ENCODE peak calls at places on chromosomes 4 and X, in five cellular contexts. Z is uterus, V is Peyer's patch, Q is K562, K is stomach. P is an unnamed sample.

GRCh38 chr4:89657931-89658700 is 178.8 kb downstream of the SNCA start:
- DNase-seq in Z (no peak), V (no peak), Q (no peak), K (no peak), P (no peak)

GRCh38 chr4:7725951-7726350 is 213.7 kb downstream of the AFAP1 start:
- DNase-seq in Z (no peak), V (no peak), Q (no peak), K (no peak), P (no peak)

GRCh38 chrX:111585337-111585736 is 73.9 kb downstream of the SERTM2 start:
- DNase-seq in Z (no peak), V (no peak), Q (no peak), K (no peak), P (no peak)

GRCh38 chr4:176193126-176193525 is 2.3 kb downstream of the SPATA4 start:
- DNase-seq in Z (no peak), V (no peak), Q (no peak), K (no peak), P (no peak)

GRCh38 chr4:172996571-172997216 is 171.9 kb upstream of the GALNT7 start:
- DNase-seq in Z (no peak), V (no peak), Q (peak), K (no peak), P (no peak)

GRCh38 chr4:184404047-184404446 is 70.3 kb downstream of the IRF2 start:
- DNase-seq in Z (no peak), V (no peak), Q (no peak), K (no peak), P (no peak)

GRCh38 chr4:14259926-14260325 is 632.4 kb upstream of the BOD1L1 start:
- DNase-seq in Z (no peak), V (no peak), Q (no peak), K (no peak), P (no peak)

GRCh38 chr4:94613248-94613647 is 144.5 kb upstream of the BMPR1B start:
- DNase-seq in Z (no peak), V (no peak), Q (no peak), K (no peak), P (no peak)

GRCh38 chrX:75229774-75230173 is 44.1 kb upstream of the UPRT start:
- DNase-seq in Z (no peak), V (no peak), Q (no peak), K (no peak), P (no peak)

GRCh38 chr4:10733016-10733415 is 48.4 kb upstream of the CLNK start:
- DNase-seq in Z (no peak), V (no peak), Q (no peak), K (no peak), P (no peak)

GRCh38 chrX:1468250-1468772 is 15.6 kb upstream of the ASMTL start:
- DNase-seq in Z (no peak), V (peak), Q (no peak), K (peak), P (no peak)

GRCh38 chr4:20960291-20960690 is 260.0 kb downstream of the PACRGL start:
- DNase-seq in Z (no peak), V (no peak), Q (no peak), K (no peak), P (no peak)

GRCh38 chr4:101230806-101231426 is 116.4 kb downstream of the PPP3CA start:
- DNase-seq in Z (no peak), V (no peak), Q (no peak), K (no peak), P (no peak)

GRCh38 chr4:108113229-108113628 is 55.5 kb downstream of the LEF1 start:
- DNase-seq in Z (no peak), V (peak), Q (no peak), K (no peak), P (no peak)

GRCh38 chrX:119272882-119273806 is 37.1 kb downstream of the PGRMC1 start:
- DNase-seq in Z (no peak), V (peak), Q (peak), K (peak), P (no peak)

GRCh38 chr4:28082686-28083390 is 1222.2 kb downstream of the STIM2 start:
- DNase-seq in Z (no peak), V (no peak), Q (no peak), K (no peak), P (no peak)

GRCh38 chrX:100447563-100448397 is 37.7 kb upstream of the PCDH19 start:
- DNase-seq in Z (peak), V (peak), Q (peak), K (no peak), P (peak)

GRCh38 chr4:143625632-143626031 is 74.8 kb downstream of the FREM3 start:
- DNase-seq in Z (no peak), V (no peak), Q (no peak), K (no peak), P (no peak)

GRCh38 chrX:19361701-19362100 is 18.0 kb downstream of the PDHA1 start:
- DNase-seq in Z (no peak), V (no peak), Q (no peak), K (no peak), P (no peak)

GRCh38 chr4:27692098-27692679 is 831.5 kb downstream of the STIM2 start:
- DNase-seq in Z (no peak), V (no peak), Q (no peak), K (no peak), P (no peak)

GRCh38 chr4:39429476-39430310 is 23.0 kb downstream of the KLB start:
- DNase-seq in Z (no peak), V (no peak), Q (no peak), K (no peak), P (no peak)

GRCh38 chr4:140152015-140152703 is 1.8 kb downstream of the MAML3 start:
- DNase-seq in Z (peak), V (peak), Q (peak), K (peak), P (peak)

GRCh38 chrX:70423937-70424336 is 823 bp downstream of the GDPD2 start:
- DNase-seq in Z (no peak), V (peak), Q (no peak), K (no peak), P (no peak)

GRCh38 chrX:1222511-1223252 is 10.2 kb upstream of the CRLF2 start:
- DNase-seq in Z (no peak), V (peak), Q (no peak), K (no peak), P (no peak)

GRCh38 chrX:95382799-95383198 is 1301.8 kb upstream of the DIAPH2 start:
- DNase-seq in Z (no peak), V (no peak), Q (no peak), K (no peak), P (no peak)

GRCh38 chr4:98474408-98474844 is 184.0 kb downstream of the TSPAN5 start:
- DNase-seq in Z (no peak), V (no peak), Q (no peak), K (no peak), P (no peak)

GRCh38 chrX:132015875-132016274 is 7.2 kb upstream of the STK26 start:
- DNase-seq in Z (no peak), V (no peak), Q (peak), K (no peak), P (no peak)

GRCh38 chr4:128635939-128636551 is 173.5 kb upstream of the JADE1 start:
- DNase-seq in Z (no peak), V (no peak), Q (no peak), K (no peak), P (no peak)

GRCh38 chr4:173680278-173680677 is 150.2 kb upstream of the HAND2 start:
- DNase-seq in Z (no peak), V (no peak), Q (no peak), K (no peak), P (no peak)

GRCh38 chr4:148834804-148835598 is 392.8 kb upstream of the NR3C2 start:
- DNase-seq in Z (no peak), V (no peak), Q (no peak), K (no peak), P (no peak)

GRCh38 chr4:108168672-108169562 is at the start of gene LEF1:
- DNase-seq in Z (no peak), V (peak), Q (peak), K (peak), P (peak)

GRCh38 chr4:59127748-59128147 is 2017.6 kb upstream of the IGFBP7 start:
- DNase-seq in Z (no peak), V (no peak), Q (no peak), K (no peak), P (no peak)

GRCh38 chr4:8832130-8832930 is 39.3 kb downstream of the HMX1 start:
- DNase-seq in Z (no peak), V (peak), Q (no peak), K (peak), P (peak)

GRCh38 chrX:14352511-14352910 is 176.8 kb upstream of the GLRA2 start:
- DNase-seq in Z (no peak), V (no peak), Q (no peak), K (no peak), P (no peak)

GRCh38 chrX:28586291-28586690 is 955 bp upstream of the IL1RAPL1 start:
- DNase-seq in Z (no peak), V (no peak), Q (no peak), K (no peak), P (peak)

DNA sequence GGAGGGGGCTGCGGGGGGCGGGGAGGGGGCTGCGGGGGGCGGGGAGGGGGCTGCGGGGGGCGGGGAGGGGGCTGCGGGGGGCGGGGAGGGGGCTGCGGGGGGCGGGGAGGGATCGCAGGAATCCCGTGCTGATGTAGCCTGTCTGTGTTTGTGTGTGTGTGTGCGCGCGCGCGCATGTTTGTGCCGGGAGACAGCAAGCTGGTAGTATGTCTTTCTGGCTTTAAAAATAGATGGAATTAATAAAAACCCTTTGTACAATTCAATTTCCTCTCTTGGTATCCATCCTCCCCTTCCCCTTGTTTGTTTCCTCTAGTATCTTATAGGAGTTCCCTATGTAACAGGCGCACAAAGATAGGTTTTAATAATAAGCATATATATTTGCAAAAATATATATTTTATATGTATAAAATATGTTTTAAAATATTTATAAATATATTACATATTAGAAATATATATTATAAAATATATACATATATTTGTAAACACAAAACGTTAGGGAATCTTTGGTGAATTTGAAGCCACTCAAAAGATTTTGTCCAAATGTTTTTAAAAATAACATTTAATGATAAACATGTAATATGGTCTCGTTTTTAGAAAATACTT is 782 bp downstream of the ARHGAP24 start:
- DNase-seq in Z (no peak), V (peak), Q (no peak), K (no peak), P (peak)
- H3K4me3 ChIP-seq in Z (peak), V (peak), Q (no peak), K (peak), P (peak)

DNA sequence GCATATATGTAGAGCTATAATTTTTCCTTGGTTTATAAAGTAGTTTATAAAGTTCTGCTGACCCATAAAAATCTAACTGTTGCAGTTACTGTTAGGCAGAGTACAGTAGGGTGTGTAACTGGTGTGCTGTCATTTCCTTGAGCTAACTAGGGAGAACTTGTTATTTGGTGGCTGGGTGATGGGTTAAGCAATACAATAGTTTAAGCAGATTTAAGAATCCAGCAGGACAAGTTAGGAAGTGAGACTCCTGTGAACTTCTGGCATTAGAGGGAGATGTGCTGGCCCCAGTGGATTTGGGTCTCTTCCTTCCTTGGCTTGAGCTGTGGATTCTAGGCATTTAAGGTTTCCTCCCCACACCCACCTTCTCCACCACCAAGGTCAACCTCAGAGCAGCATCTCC is 70.4 kb downstream of the CLCN5 start:
- DNase-seq in Z (no peak), V (no peak), Q (no peak), K (no peak), P (no peak)
- TF ChIP-seq POLR2A in Z (no peak), V (no peak), Q (no peak), K (no peak), P (no peak)

GRCh38 chr4:22625301-22625700 is 67.4 kb upstream of the GBA3 start:
- DNase-seq in Z (no peak), V (no peak), Q (no peak), K (no peak), P (no peak)
- H3K4me3 ChIP-seq in Z (no peak), V (no peak), Q (no peak), K (no peak), P (no peak)

GRCh38 chrX:12975670-12975965 is 708 bp downstream of the TMSB4X start:
- DNase-seq in Z (no peak), V (peak), Q (no peak), K (no peak), P (no peak)

GRCh38 chrX:12977761-12978204 is 2.9 kb downstream of the TMSB4X start:
- DNase-seq in Z (no peak), V (no peak), Q (no peak), K (no peak), P (no peak)

GRCh38 chrX:12974797-12975669 is at the start of gene TMSB4X:
- DNase-seq in Z (peak), V (peak), Q (peak), K (peak), P (peak)

GRCh38 chrX:12974217-12974796 is 603 bp upstream of the TMSB4X start:
- DNase-seq in Z (peak), V (peak), Q (peak), K (peak), P (peak)

DNA sequence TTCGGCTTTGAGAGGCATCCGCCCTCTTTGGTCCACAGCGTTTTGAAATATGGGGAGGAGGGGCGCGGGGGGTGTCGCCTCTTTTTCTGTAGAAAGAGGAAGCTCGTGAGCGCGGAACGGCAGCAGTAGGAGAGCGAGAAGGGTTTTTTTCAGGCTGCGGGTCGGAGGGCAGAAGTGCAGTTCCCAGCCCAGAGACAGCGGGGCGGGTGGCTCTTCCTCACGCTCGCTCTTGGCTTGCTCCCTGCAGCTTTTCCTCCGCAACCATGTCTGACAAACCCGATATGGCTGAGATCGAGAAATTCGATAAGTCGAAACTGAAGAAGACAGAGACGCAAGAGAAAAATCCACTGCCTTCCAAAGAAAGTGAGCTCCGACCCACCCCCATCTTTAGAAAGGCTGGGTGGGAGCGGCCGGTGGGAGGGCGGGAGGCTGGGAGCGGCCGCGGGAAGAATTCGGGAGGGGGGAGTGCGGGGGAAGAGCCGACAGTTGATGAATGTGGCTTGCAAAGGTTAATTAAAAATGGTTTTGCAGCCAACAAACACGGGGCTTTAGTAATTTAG is 1.2 kb downstream of the TMSB4X start:
- DNase-seq in Z (peak), V (peak), Q (peak), K (peak), P (peak)
- TF ChIP-seq POLR2A in Z (no peak), V (no peak), Q (no peak), K (no peak), P (no peak)

GRCh38 chr4:75376543-75376942 is 137.7 kb downstream of the RCHY1 start:
- DNase-seq in Z (no peak), V (no peak), Q (no peak), K (no peak), P (no peak)

DNA sequence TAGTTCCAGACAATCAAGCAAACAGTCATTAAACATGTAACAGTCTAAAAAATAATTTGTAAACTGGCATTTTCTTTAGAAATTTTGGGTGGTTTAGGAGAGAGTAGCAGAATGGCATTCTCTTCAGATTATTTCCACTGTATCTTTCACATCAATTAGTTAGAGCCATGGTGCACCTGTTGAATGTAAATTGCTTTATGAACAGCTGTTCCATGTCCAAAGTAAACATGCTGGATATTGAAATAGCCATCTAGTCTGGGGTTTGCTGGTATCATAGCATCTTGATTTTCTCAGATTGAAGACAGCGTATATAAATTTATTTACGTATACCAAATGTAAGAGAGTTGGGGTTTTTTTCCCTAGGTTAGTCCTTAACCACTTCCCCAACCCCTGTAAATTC is 143.6 kb downstream of the RCHY1 start:
- DNase-seq in Z (no peak), V (no peak), Q (no peak), K (no peak), P (no peak)
- H3K4me3 ChIP-seq in Z (no peak), V (no peak), Q (no peak), K (no peak), P (no peak)